ENCODE peak calls at places on chromosomes 16 and 17, in seven cellular contexts. One of them, this sample, is unnamed.

GRCh38 chr16:89863741-89864391 is 9.5 kb upstream of the TCF25 start:
- DNase-seq in lower leg skin: no peak
- DNase-seq in spleen: peak
- DNase-seq in GM12865: peak
- DNase-seq in A549: no peak
- DNase-seq in AG04450: no peak
- DNase-seq in AG10803: peak
- DNase-seq in this sample: peak

GRCh38 chr17:57946798-57947358 is 8.3 kb downstream of the CUEDC1 start:
- DNase-seq in A549: peak
- DNase-seq in AG04450: peak
- DNase-seq in lower leg skin: no peak
- DNase-seq in AG10803: peak
- DNase-seq in GM12865: peak
- DNase-seq in spleen: peak
- DNase-seq in this sample: peak

GRCh38 chr17:77730376-77730775 is 228.1 kb upstream of the TNRC6C start:
- DNase-seq in GM12865: no peak
- DNase-seq in lower leg skin: no peak
- DNase-seq in AG04450: no peak
- DNase-seq in spleen: no peak
- DNase-seq in A549: no peak
- DNase-seq in AG10803: no peak
- DNase-seq in this sample: no peak

GRCh38 chr17:45992175-45992574 is 6.9 kb upstream of the STH start:
- DNase-seq in AG10803: no peak
- DNase-seq in lower leg skin: no peak
- DNase-seq in A549: no peak
- DNase-seq in GM12865: no peak
- DNase-seq in AG04450: no peak
- DNase-seq in spleen: no peak
- DNase-seq in this sample: no peak

GRCh38 chr16:66677179-66677578 is 19.4 kb downstream of the CMTM4 start:
- DNase-seq in AG10803: no peak
- DNase-seq in AG04450: no peak
- DNase-seq in GM12865: no peak
- DNase-seq in lower leg skin: no peak
- DNase-seq in spleen: no peak
- DNase-seq in A549: no peak
- DNase-seq in this sample: no peak

GRCh38 chr17:48270896-48271295 is 159.1 kb downstream of the SKAP1 start:
- DNase-seq in A549: no peak
- DNase-seq in spleen: no peak
- DNase-seq in lower leg skin: no peak
- DNase-seq in GM12865: no peak
- DNase-seq in AG04450: no peak
- DNase-seq in AG10803: no peak
- DNase-seq in this sample: no peak

GRCh38 chr16:11585460-11586374 is 1.0 kb downstream of the LITAF start:
- DNase-seq in GM12865: peak
- DNase-seq in AG10803: no peak
- DNase-seq in spleen: peak
- DNase-seq in lower leg skin: no peak
- DNase-seq in A549: no peak
- DNase-seq in AG04450: no peak
- DNase-seq in this sample: no peak

GRCh38 chr16:8721693-8722348 is 47.4 kb downstream of the ABAT start:
- DNase-seq in AG10803: no peak
- DNase-seq in lower leg skin: no peak
- DNase-seq in spleen: no peak
- DNase-seq in A549: no peak
- DNase-seq in AG04450: no peak
- DNase-seq in GM12865: no peak
- DNase-seq in this sample: no peak

GRCh38 chr16:73048292-73049050 is 543 bp upstream of the ZFHX3 start:
- DNase-seq in spleen: peak
- DNase-seq in AG10803: peak
- DNase-seq in GM12865: no peak
- DNase-seq in AG04450: no peak
- DNase-seq in A549: no peak
- DNase-seq in lower leg skin: no peak
- DNase-seq in this sample: no peak

GRCh38 chr17:61201211-61201610 is 198.4 kb upstream of the TBX2 start:
- DNase-seq in spleen: no peak
- DNase-seq in A549: peak
- DNase-seq in AG10803: peak
- DNase-seq in AG04450: peak
- DNase-seq in GM12865: no peak
- DNase-seq in lower leg skin: no peak
- DNase-seq in this sample: peak

GRCh38 chr16:11806721-11807120 is 9.7 kb upstream of the ZC3H7A start:
- DNase-seq in AG04450: no peak
- DNase-seq in lower leg skin: no peak
- DNase-seq in AG10803: peak
- DNase-seq in A549: no peak
- DNase-seq in GM12865: no peak
- DNase-seq in spleen: no peak
- DNase-seq in this sample: no peak

GRCh38 chr16:27323781-27324561 is 10.2 kb downstream of the IL4R start:
- DNase-seq in GM12865: no peak
- DNase-seq in AG10803: no peak
- DNase-seq in A549: no peak
- DNase-seq in AG04450: no peak
- DNase-seq in lower leg skin: no peak
- DNase-seq in spleen: peak
- DNase-seq in this sample: no peak

GRCh38 chr17:80171681-80172080 is 1.9 kb downstream of the CARD14 start:
- DNase-seq in AG10803: no peak
- DNase-seq in spleen: no peak
- DNase-seq in lower leg skin: no peak
- DNase-seq in AG04450: no peak
- DNase-seq in A549: no peak
- DNase-seq in GM12865: no peak
- DNase-seq in this sample: no peak

GRCh38 chr17:30196504-30196903 is 39.0 kb downstream of the SLC6A4 start:
- DNase-seq in AG10803: no peak
- DNase-seq in spleen: no peak
- DNase-seq in AG04450: no peak
- DNase-seq in GM12865: no peak
- DNase-seq in A549: no peak
- DNase-seq in lower leg skin: no peak
- DNase-seq in this sample: no peak

GRCh38 chr17:63274156-63274555 is 171.9 kb downstream of the CYB561 start:
- DNase-seq in AG10803: peak
- DNase-seq in lower leg skin: no peak
- DNase-seq in AG04450: no peak
- DNase-seq in GM12865: no peak
- DNase-seq in spleen: no peak
- DNase-seq in A549: no peak
- DNase-seq in this sample: peak

GRCh38 chr17:77125432-77125901 is 15.3 kb upstream of the SEC14L1 start:
- DNase-seq in GM12865: no peak
- DNase-seq in lower leg skin: no peak
- DNase-seq in AG04450: peak
- DNase-seq in spleen: no peak
- DNase-seq in A549: peak
- DNase-seq in AG10803: peak
- DNase-seq in this sample: peak

GRCh38 chr17:8965394-8966168 is at the start of gene PIK3R5:
- DNase-seq in AG04450: no peak
- DNase-seq in spleen: peak
- DNase-seq in A549: no peak
- DNase-seq in lower leg skin: no peak
- DNase-seq in AG10803: no peak
- DNase-seq in GM12865: peak
- DNase-seq in this sample: no peak

DNA sequence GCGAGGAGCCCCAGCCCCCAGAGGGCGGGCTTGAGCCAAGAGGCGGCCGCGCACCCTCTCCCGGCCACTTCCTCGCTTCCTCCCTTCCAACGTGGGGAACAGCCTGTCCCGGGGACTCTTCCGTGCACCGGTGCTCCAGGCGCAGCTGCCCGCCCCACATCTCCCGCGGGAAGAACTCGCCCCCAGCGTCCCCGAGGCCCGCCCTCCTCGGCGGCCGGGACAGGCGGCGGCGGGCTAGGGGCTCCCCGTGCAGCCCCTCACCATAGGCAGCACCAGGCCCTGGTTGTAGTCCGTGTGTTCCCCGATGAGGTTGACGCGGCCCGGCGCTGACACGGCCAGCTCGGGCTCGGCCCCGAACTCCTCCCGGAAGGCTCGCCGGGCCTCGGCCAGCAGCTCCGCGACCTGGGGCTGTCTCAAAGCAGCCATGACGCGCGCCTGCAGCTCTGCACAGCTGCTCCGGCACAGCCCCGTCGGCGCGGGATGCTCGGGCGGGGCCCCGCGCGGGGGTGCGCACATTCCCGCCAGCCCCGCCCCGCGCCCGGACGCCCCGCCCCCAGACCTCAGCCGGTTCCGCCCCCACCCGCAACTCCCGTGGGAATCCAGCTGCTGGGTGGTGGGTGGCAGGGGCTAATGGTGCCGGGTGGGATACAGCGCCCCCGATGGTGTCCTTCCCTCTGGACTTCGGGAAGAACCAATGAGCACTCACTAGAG is at the start of gene GALK1:
- DNase-seq in lower leg skin: no peak
- DNase-seq in AG04450: no peak
- DNase-seq in spleen: peak
- DNase-seq in AG10803: peak
- DNase-seq in GM12865: peak
- DNase-seq in A549: peak
- DNase-seq in this sample: peak
- TF ChIP-seq CTCF in lower leg skin: no peak
- TF ChIP-seq CTCF in AG04450: peak
- TF ChIP-seq CTCF in spleen: peak
- TF ChIP-seq CTCF in AG10803: peak
- TF ChIP-seq CTCF in GM12865: peak
- TF ChIP-seq CTCF in A549: peak
- TF ChIP-seq CTCF in this sample: peak

GRCh38 chr16:87806246-87806607 is 40.4 kb upstream of the KLHDC4 start:
- DNase-seq in A549: no peak
- DNase-seq in spleen: no peak
- DNase-seq in AG10803: peak
- DNase-seq in GM12865: no peak
- DNase-seq in lower leg skin: no peak
- DNase-seq in AG04450: no peak
- DNase-seq in this sample: no peak
- H3K4me3 ChIP-seq in A549: peak
- H3K4me3 ChIP-seq in spleen: no peak
- H3K4me3 ChIP-seq in AG10803: peak
- H3K4me3 ChIP-seq in GM12865: no peak
- H3K4me3 ChIP-seq in lower leg skin: no peak
- H3K4me3 ChIP-seq in AG04450: peak
- H3K4me3 ChIP-seq in this sample: peak

GRCh38 chr16:30557950-30558788 is at the start of gene ZNF764:
- DNase-seq in GM12865: peak
- DNase-seq in A549: peak
- DNase-seq in lower leg skin: peak
- DNase-seq in AG04450: peak
- DNase-seq in spleen: peak
- DNase-seq in AG10803: peak
- DNase-seq in this sample: peak
- TF ChIP-seq CTCF in GM12865: no peak
- TF ChIP-seq CTCF in A549: no peak
- TF ChIP-seq CTCF in lower leg skin: no peak
- TF ChIP-seq CTCF in AG04450: no peak
- TF ChIP-seq CTCF in spleen: no peak
- TF ChIP-seq CTCF in AG10803: no peak
- TF ChIP-seq CTCF in this sample: no peak

GRCh38 chr16:54174750-54175149 is 111.8 kb downstream of the IRX3 start:
- DNase-seq in A549: no peak
- DNase-seq in AG10803: no peak
- DNase-seq in AG04450: no peak
- DNase-seq in GM12865: no peak
- DNase-seq in lower leg skin: no peak
- DNase-seq in spleen: no peak
- DNase-seq in this sample: no peak

GRCh38 chr16:54175169-54175551 is 111.4 kb downstream of the IRX3 start:
- DNase-seq in A549: no peak
- DNase-seq in GM12865: no peak
- DNase-seq in lower leg skin: no peak
- DNase-seq in AG10803: no peak
- DNase-seq in spleen: no peak
- DNase-seq in AG04450: no peak
- DNase-seq in this sample: no peak

GRCh38 chr16:54176376-54176901 is 110.1 kb downstream of the IRX3 start:
- DNase-seq in GM12865: no peak
- DNase-seq in spleen: no peak
- DNase-seq in lower leg skin: no peak
- DNase-seq in AG04450: no peak
- DNase-seq in A549: no peak
- DNase-seq in AG10803: peak
- DNase-seq in this sample: no peak

GRCh38 chr16:54177052-54177856 is 109.3 kb downstream of the IRX3 start:
- DNase-seq in spleen: no peak
- DNase-seq in A549: no peak
- DNase-seq in AG10803: no peak
- DNase-seq in lower leg skin: no peak
- DNase-seq in AG04450: no peak
- DNase-seq in GM12865: no peak
- DNase-seq in this sample: no peak

GRCh38 chr16:54175552-54176375 is 110.8 kb downstream of the IRX3 start:
- DNase-seq in GM12865: no peak
- DNase-seq in AG04450: no peak
- DNase-seq in A549: no peak
- DNase-seq in spleen: no peak
- DNase-seq in lower leg skin: no peak
- DNase-seq in AG10803: peak
- DNase-seq in this sample: no peak
- H3K4me3 ChIP-seq in GM12865: no peak
- H3K4me3 ChIP-seq in AG04450: no peak
- H3K4me3 ChIP-seq in A549: no peak
- H3K4me3 ChIP-seq in spleen: no peak
- H3K4me3 ChIP-seq in lower leg skin: no peak
- H3K4me3 ChIP-seq in AG10803: peak
- H3K4me3 ChIP-seq in this sample: no peak

This sample was measured in astrocyte of the spinal cord.